ENCODE peak calls at places on chromosomes 5 and 9, in four cellular contexts. E is MM.1S, Y is pancreas, M is left ventricle myocardium inferior. F is an unnamed sample.

GRCh38 chr9:1200847-1201251 is 150.7 kb downstream of the DMRT2 start:
- DNase-seq in E (no peak), Y (peak), M (peak), F (no peak)

GRCh38 chr5:74241751-74242140 is 398.8 kb downstream of the ENC1 start:
- DNase-seq in E (peak), Y (no peak), M (no peak), F (no peak)

GRCh38 chr9:125756499-125756898 is 9.3 kb downstream of the PBX3 start:
- DNase-seq in E (no peak), Y (no peak), M (no peak), F (no peak)

GRCh38 chr9:115494393-115494792 is 376.4 kb upstream of the TNC start:
- DNase-seq in E (no peak), Y (no peak), M (no peak), F (no peak)

GRCh38 chr9:3224931-3225330 is 300.9 kb downstream of the RFX3 start:
- DNase-seq in E (no peak), Y (no peak), M (peak), F (no peak)

GRCh38 chr9:99307846-99308245 is 85.8 kb downstream of the SEC61B start:
- DNase-seq in E (no peak), Y (no peak), M (no peak), F (no peak)

GRCh38 chr5:181261320-181262085 is 560 bp upstream of the TRIM52 start:
- DNase-seq in E (peak), Y (peak), M (peak), F (peak)

GRCh38 chr9:128771094-128771721 is 519 bp downstream of the ZER1 start:
- DNase-seq in E (peak), Y (no peak), M (no peak), F (peak)

GRCh38 chr9:34493972-34494535 is 28.7 kb downstream of the ENHO start:
- DNase-seq in E (peak), Y (peak), M (peak), F (peak)

GRCh38 chr5:32753051-32753450 is 41.9 kb downstream of the NPR3 start:
- DNase-seq in E (no peak), Y (no peak), M (no peak), F (no peak)

GRCh38 chr5:79416499-79416898 is 97.4 kb downstream of the HOMER1 start:
- DNase-seq in E (peak), Y (no peak), M (no peak), F (no peak)

GRCh38 chr5:71748360-71748759 is 29.3 kb downstream of the CARTPT start:
- DNase-seq in E (no peak), Y (no peak), M (peak), F (peak)

GRCh38 chr5:120545951-120546350 is 81.9 kb downstream of the PRR16 start:
- DNase-seq in E (no peak), Y (no peak), M (no peak), F (no peak)

GRCh38 chr5:78287833-78288232 is 6.7 kb downstream of the AP3B1 start:
- DNase-seq in E (no peak), Y (no peak), M (no peak), F (no peak)

GRCh38 chr5:10599828-10600227 is 36.0 kb downstream of the ANKRD33B start:
- DNase-seq in E (peak), Y (no peak), M (no peak), F (no peak)

GRCh38 chr5:56055287-56055686 is 60.5 kb upstream of the IL6ST start:
- DNase-seq in E (no peak), Y (no peak), M (no peak), F (no peak)

GRCh38 chr5:74595143-74595915 is 45.2 kb downstream of the ENC1 start:
- DNase-seq in E (no peak), Y (no peak), M (no peak), F (no peak)

DNA sequence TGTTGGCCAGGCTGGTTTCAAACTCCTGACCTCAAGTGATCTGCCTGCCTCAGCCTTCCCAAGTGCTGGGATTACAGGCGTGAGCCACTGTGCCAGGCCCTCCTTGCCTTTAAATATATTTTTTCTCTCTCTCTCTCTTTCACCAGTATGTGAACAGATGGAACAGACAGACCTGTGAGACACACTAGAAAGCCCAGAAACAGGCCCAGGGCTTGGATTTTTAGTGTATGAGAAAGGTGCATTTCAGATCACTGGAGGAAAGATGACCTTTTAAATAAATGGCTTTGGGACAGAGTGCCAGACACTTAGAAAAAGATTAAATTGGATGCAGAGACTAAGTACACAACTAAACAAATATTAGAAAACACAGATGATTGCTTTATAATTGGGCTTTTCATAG is 3.1 kb downstream of the RASGEF1C start:
- DNase-seq in E (no peak), Y (no peak), M (no peak), F (no peak)
- H3K4me3 ChIP-seq in E (no peak), Y (no peak), M (no peak), F (no peak)

GRCh38 chr9:117416856-117417255 is 2.0 kb upstream of the ASTN2 start:
- DNase-seq in E (no peak), Y (no peak), M (no peak), F (no peak)

GRCh38 chr9:117414906-117415583 is at the start of gene ASTN2:
- DNase-seq in E (peak), Y (no peak), M (no peak), F (no peak)

GRCh38 chr9:117413346-117414219 is 1.3 kb downstream of the ASTN2 start:
- DNase-seq in E (no peak), Y (no peak), M (no peak), F (no peak)

GRCh38 chr9:117414220-117414905 is 494 bp downstream of the ASTN2 start:
- DNase-seq in E (peak), Y (no peak), M (no peak), F (no peak)

DNA sequence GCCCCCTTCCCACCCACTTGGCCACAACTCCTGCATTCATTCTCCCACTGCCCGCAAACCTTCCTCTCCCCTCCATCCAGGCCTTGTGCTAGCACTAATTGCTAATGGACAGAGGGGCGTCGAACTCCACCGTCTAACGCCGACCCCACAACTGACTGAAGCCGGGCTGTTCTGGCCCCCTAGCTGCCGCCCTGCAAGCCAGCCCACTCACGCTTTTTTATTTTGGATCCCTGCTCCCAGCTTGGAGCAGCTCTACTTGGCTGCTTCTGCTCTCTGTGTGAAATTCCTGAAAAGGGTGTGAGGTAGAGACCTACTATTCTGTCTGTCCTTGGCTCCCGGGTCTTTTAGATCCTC is 704 bp upstream of the ASTN2 start:
- DNase-seq in E (no peak), Y (no peak), M (no peak), F (no peak)
- H3K4me3 ChIP-seq in E (no peak), Y (no peak), M (peak), F (no peak)

GRCh38 chr5:14869286-14870164 is 2.1 kb downstream of the ANKH start:
- DNase-seq in E (no peak), Y (no peak), M (no peak), F (no peak)
- H3K4me3 ChIP-seq in E (peak), Y (peak), M (peak), F (no peak)

DNA sequence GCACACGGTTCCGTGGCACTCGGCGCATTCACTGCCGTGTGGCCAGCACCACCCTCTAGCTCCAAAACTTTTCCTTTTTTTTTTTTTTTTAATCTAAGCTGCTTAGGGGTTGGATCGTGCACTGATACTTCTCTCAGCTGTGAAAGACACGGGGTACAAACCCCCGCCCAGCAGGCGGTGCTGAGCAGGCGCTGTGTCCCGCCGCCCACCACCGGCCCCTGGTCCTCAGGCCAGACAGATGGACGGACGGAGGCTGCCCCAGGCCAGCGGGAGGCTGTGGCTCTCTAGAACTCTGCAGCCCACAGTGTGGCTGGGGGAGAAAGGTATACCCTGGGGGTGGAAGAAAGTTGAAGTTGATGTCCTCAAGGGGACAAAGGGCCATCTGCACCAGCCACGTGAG is 6.2 kb downstream of the AGPAT2 start:
- DNase-seq in E (no peak), Y (no peak), M (no peak), F (no peak)
- H3K4me3 ChIP-seq in E (no peak), Y (no peak), M (no peak), F (no peak)

GRCh38 chr5:82523633-82524032 is 245.5 kb upstream of the RPS23 start:
- DNase-seq in E (no peak), Y (no peak), M (no peak), F (no peak)

GRCh38 chr5:82525626-82526025 is 247.5 kb upstream of the RPS23 start:
- DNase-seq in E (no peak), Y (no peak), M (no peak), F (no peak)

GRCh38 chr5:82521431-82522051 is 243.4 kb upstream of the RPS23 start:
- DNase-seq in E (no peak), Y (no peak), M (no peak), F (no peak)

GRCh38 chr5:82526540-82526939 is 248.4 kb upstream of the RPS23 start:
- DNase-seq in E (no peak), Y (no peak), M (no peak), F (no peak)

DNA sequence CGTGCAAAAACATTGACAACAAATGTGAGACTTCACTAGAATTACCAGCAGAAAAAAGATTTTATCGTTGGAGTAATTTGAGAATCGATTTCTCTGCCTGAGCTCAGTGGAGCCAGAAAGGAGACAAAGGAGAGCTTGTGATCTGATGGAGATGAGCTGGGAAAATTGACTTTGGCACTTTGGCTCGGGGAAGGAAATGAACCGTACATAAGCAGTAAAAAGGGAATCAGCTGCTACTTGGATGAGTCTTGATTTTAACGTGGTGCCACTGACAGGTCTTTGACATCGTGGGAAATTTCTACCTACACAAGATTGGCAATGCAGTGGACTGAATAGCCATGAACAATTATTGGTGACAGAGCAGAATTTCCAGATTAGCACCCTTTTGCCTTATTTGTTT is 244.8 kb upstream of the RPS23 start:
- DNase-seq in E (no peak), Y (no peak), M (no peak), F (no peak)
- H3K4me3 ChIP-seq in E (no peak), Y (no peak), M (no peak), F (no peak)

GRCh38 chr5:93610581-93611167 is 27.7 kb downstream of the NR2F1 start:
- DNase-seq in E (no peak), Y (no peak), M (no peak), F (no peak)

GRCh38 chr5:93606384-93606752 is 23.3 kb downstream of the NR2F1 start:
- DNase-seq in E (no peak), Y (no peak), M (no peak), F (no peak)

GRCh38 chr5:93604119-93604963 is 21.3 kb downstream of the NR2F1 start:
- DNase-seq in E (no peak), Y (no peak), M (no peak), F (no peak)

GRCh38 chr5:93609756-93610155 is 26.7 kb downstream of the NR2F1 start:
- DNase-seq in E (no peak), Y (no peak), M (no peak), F (no peak)

GRCh38 chr5:93607367-93608258 is 24.6 kb downstream of the NR2F1 start:
- DNase-seq in E (peak), Y (no peak), M (no peak), F (peak)
- H3K4me3 ChIP-seq in E (peak), Y (no peak), M (peak), F (no peak)

GRCh38 chr9:72454871-72455471 is 66.4 kb upstream of the TMC1 start:
- DNase-seq in E (no peak), Y (no peak), M (no peak), F (no peak)
- H3K4me3 ChIP-seq in E (no peak), Y (no peak), M (no peak), F (no peak)

GRCh38 chr5:135593141-135593540 is 14.3 kb upstream of the CXCL14 start:
- DNase-seq in E (no peak), Y (no peak), M (no peak), F (no peak)
- H3K4me3 ChIP-seq in E (no peak), Y (no peak), M (no peak), F (no peak)

F was measured in mucosa of descending colon.